ENCODE peak calls at places on chromosomes 7 and 10, in four cellular contexts. J is neural progenitor cell, P is Calu3, W is uterus. S is an unnamed sample.
A peak's percentile ranks its signal among the peaks of the same experiment; 100 is the strongest.

GRCh38 chr7:91949221-91950009 is 8.8 kb downstream of the AKAP9 start:
- DNase-seq in W (no peak), P (no peak), J (no peak), S (no peak)

GRCh38 chr7:111486472-111487142 is 75.7 kb downstream of the IMMP2L start:
- DNase-seq in P (peak; percentile 27), W (no peak), J (peak; percentile 60), S (no peak)

GRCh38 chr10:128694532-128694931 is 568.3 kb upstream of the MKI67 start:
- DNase-seq in P (no peak), W (no peak), J (no peak), S (no peak)

GRCh38 chr7:49400891-49401550 is 372.4 kb upstream of the VWC2 start:
- DNase-seq in W (no peak), P (no peak), J (no peak), S (no peak)

GRCh38 chr10:69576334-69577011 is 3.3 kb upstream of the NEUROG3 start:
- DNase-seq in P (no peak), J (peak; percentile 46), W (no peak), S (no peak)

GRCh38 chr7:47218378-47219176 is 363.3 kb downstream of the TNS3 start:
- DNase-seq in P (no peak), W (no peak), J (no peak), S (no peak)

GRCh38 chr10:88385601-88386203 is 197.4 kb downstream of the RNLS start:
- DNase-seq in J (no peak), P (peak; percentile 86), W (peak; percentile 19), S (no peak)

GRCh38 chr7:133021196-133021595 is 60.7 kb downstream of the CHCHD3 start:
- DNase-seq in J (no peak), W (no peak), P (no peak), S (no peak)

GRCh38 chr10:123582084-123582989 is 83.8 kb upstream of the GPR26 start:
- DNase-seq in J (peak; percentile 89), W (peak; percentile 35), P (peak; percentile 77), S (peak; percentile 91)

GRCh38 chr7:105896407-105896842 is 20.0 kb upstream of the ATXN7L1 start:
- DNase-seq in W (no peak), P (no peak), J (no peak), S (no peak)

GRCh38 chr10:101062231-101063161 is 707 bp downstream of the KAZALD1 start:
- DNase-seq in P (peak; percentile 66), W (peak; percentile 35), J (peak; percentile 90), S (peak; percentile 87)

GRCh38 chr10:132781556-132781955 is 4.4 kb downstream of the NKX6-2 start:
- DNase-seq in W (no peak), P (no peak), J (no peak), S (no peak)

GRCh38 chr7:158975526-158976467 is 119.4 kb downstream of the DYNC2I1 start:
- DNase-seq in P (peak; percentile 49), J (peak; percentile 63), W (no peak), S (no peak)

GRCh38 chr7:96548664-96549063 is 161.0 kb downstream of the SEM1 start:
- DNase-seq in J (no peak), W (no peak), P (peak; percentile 33), S (no peak)

GRCh38 chr10:110305767-110306451 is 1.2 kb upstream of the SMNDC1 start:
- DNase-seq in J (peak; percentile 71), W (peak; percentile 52), P (peak; percentile 33), S (no peak)

GRCh38 chr7:48139461-48139860 is 31.8 kb upstream of the ABCA13 start:
- DNase-seq in J (peak; percentile 33), P (peak; percentile 60), W (no peak), S (no peak)

GRCh38 chr10:29918623-29919400 is 140.6 kb downstream of the JCAD start:
- DNase-seq in P (no peak), J (no peak), W (no peak), S (no peak)

DNA sequence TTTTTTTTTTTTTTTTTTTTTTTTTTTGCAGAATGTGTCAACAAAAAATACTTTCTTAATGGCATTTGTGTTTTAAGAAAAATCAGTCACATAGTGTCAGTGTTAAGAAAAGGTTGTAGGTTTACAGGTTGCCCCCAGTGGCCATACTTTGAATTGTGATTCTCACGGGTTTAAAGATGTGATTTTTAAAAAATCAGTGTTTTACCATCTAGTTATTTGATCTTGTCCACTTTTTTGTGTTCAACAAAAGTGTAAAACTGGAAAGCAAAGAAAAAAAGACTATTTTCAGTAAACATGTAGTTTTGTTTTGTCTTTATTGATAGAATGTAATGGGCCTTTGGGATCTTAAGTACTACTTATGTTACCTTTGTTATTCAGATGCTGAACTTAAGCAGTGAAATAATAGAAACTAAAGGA is 25.7 kb downstream of the SUV39H2 start:
- DNase-seq in P (peak; percentile 30), W (no peak), J (peak; percentile 43), S (no peak)
- TF ChIP-seq CTCF in P (peak; percentile 23), W (peak; percentile 37), J (peak; percentile 65), S (peak; percentile 61)

DNA sequence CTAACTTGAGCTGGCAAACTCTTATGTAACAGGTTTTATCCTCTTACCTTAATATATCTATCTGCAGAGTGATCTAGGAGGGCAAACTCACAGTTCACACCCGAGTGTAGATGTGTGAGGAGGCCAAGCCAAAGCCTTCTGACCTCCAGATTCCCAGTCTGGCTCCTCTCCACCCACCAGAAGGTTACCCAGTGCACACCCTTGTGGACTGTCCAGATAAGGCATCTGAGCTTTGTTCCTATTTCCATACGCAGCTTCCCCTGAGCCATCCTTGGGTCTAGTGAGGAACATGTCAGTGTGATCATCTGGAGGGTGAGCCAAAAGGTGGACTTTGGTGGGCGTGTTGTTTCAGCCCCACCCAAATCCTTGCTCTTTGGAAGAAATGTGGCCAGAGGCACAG is 203.0 kb upstream of the MEOX2 start:
- DNase-seq in W (no peak), J (peak; percentile 41), P (peak; percentile 56), S (no peak)
- TF ChIP-seq CTCF in W (no peak), J (peak; percentile 38), P (peak; percentile 57), S (peak; percentile 29)

GRCh38 chr10:43255644-43256431 is 11.0 kb downstream of the RASGEF1A start:
- DNase-seq in P (peak; percentile 53), J (peak; percentile 71), W (peak; percentile 12), S (peak; percentile 82)
- TF ChIP-seq CTCF in P (peak; percentile 33), J (peak; percentile 70), W (no peak), S (peak; percentile 43)

DNA sequence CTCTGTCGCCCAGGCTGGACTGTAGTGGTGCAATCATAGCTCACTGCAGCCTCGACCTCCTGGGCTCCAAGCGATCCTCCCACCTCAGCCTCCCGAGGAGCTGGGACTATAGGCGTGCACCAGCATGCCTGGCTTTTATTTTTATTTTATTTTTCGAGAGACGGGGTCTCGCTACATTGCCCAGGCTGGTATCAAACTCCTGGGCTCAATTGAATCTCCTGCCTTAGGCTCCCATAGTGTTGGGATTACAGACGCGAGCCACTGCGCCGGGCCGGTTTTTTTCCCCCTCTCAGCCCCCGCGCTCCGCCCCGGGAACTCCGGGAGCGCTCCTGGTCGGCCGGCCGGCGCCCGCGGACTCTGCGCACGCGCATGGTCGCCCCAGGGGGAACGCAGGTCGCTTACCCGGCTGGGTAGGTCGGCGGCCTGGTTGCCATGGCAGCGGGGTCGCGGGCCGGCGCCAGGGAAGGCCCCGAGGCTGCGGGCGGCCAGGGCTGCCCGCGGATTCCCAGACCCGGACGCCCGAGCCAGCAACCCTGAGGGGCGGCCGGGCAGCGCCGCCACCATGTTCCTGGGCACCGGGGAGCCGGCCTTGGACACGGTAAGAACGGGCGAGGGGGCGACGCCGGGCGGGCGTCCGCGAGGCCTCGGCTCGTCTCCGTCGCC is at the start of gene IQCE:
- DNase-seq in W (peak; percentile 91), J (peak; percentile 99), P (peak; percentile 100), S (peak; percentile 98)
- TF ChIP-seq CTCF in W (no peak), J (no peak), P (no peak), S (no peak)

GRCh38 chr7:2471022-2471329 is 5.2 kb downstream of the GRIFIN start:
- DNase-seq in P (no peak), W (no peak), J (no peak), S (no peak)

GRCh38 chr7:2471396-2471795 is 4.8 kb downstream of the GRIFIN start:
- DNase-seq in W (no peak), P (no peak), J (peak; percentile 46), S (no peak)

GRCh38 chr7:2473496-2474180 is 2.6 kb downstream of the GRIFIN start:
- DNase-seq in W (no peak), P (no peak), J (no peak), S (no peak)

GRCh38 chr7:2474224-2474623 is 2.0 kb downstream of the GRIFIN start:
- DNase-seq in J (no peak), W (no peak), P (no peak), S (no peak)

DNA sequence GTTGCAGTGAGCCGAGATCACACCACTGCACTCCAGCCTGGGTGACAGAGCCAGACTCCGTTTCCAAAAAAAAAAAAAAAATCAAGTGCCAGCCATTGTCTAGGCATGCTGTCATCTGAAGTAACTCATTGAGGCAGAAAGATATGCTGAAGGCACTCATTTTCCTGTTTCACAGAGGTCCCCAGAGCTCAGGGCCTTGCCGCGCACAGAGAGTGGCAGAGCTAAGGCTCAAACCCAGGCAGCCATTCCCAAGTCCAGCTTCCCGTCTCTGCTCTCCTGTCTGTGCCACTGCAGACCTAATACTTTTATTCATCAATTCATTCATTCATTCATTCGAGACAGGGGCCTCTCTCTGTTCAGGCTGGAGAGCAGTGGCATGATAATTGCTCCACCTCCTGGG is 3.5 kb downstream of the GRIFIN start:
- DNase-seq in J (no peak), W (no peak), P (no peak), S (no peak)
- TF ChIP-seq CTCF in J (no peak), W (no peak), P (no peak), S (no peak)

GRCh38 chr10:50613150-50613549 is 10.6 kb downstream of the SGMS1 start:
- DNase-seq in J (no peak), P (no peak), W (no peak), S (no peak)

GRCh38 chr10:50615654-50616053 is 8.1 kb downstream of the SGMS1 start:
- DNase-seq in J (no peak), P (no peak), W (no peak), S (no peak)

GRCh38 chr10:50613726-50614443 is 9.9 kb downstream of the SGMS1 start:
- DNase-seq in J (no peak), P (no peak), W (no peak), S (no peak)

GRCh38 chr10:50618624-50619023 is 5.1 kb downstream of the SGMS1 start:
- DNase-seq in J (no peak), W (no peak), P (no peak), S (no peak)

DNA sequence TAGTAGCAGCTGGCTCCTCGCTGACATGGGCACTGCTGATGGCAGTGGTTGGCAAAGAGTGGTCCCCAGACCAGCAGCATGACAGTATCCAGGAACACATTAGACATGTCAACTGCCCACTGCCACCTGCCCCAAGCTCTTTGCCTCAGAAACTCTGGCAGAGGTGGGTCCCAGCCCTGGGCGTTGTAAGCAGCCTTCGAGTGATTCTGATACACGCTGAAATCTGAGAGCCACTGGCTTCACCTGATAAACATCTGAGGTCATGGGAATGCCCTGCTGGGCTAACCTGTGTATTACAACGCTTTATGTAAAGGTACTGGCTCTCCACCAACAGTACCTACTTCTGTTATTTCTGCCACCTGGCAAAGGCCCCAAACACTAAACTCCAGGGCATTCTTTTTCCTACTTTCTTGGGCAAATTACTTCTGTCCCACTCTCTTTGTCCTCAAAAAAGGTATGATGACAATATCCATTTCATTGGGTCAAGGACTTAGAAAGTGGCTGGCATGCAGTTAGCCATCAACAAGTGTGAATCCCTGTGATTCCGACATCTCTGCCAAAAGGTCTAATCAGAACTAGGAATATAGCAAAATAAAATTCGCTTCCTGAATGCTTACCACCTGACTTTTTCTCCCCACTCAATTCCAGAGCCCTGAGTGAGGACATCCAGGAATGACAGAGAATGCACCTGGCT is 9.2 kb downstream of the SGMS1 start:
- DNase-seq in P (peak; percentile 53), W (no peak), J (peak; percentile 31), S (no peak)
- TF ChIP-seq CTCF in P (no peak), W (no peak), J (peak; percentile 42), S (peak; percentile 9)

S was measured in osteocyte.